ENCODE peak calls at places on chromosome 14, in nine cellular contexts. R, N, P, S, T, V, I, G and B are unnamed samples.

GRCh38 chr14:23138173-23138535 is 19.1 kb upstream of the CEBPE start:
- DNase-seq in P (no peak), G (no peak), N (peak; percentile 48), T (no peak), R (no peak), I (no peak), V (no peak), S (no peak), B (no peak)

GRCh38 chr14:94897092-94897491 is 127.2 kb upstream of the GSC start:
- DNase-seq in S (no peak), P (no peak), G (peak; percentile 43), T (no peak), V (no peak), I (no peak), N (peak; percentile 70), R (no peak), B (no peak)

GRCh38 chr14:102516531-102517411 is 7.2 kb upstream of the ANKRD9 start:
- DNase-seq in G (peak; percentile 83), P (peak; percentile 84), V (peak; percentile 84), S (peak; percentile 90), R (peak; percentile 52), I (peak; percentile 66), N (peak; percentile 44), T (peak; percentile 82), B (peak; percentile 44)

GRCh38 chr14:55097894-55098560 is 31.0 kb upstream of the LGALS3 start:
- DNase-seq in S (no peak), P (no peak), G (no peak), N (no peak), T (no peak), R (no peak), V (no peak), I (peak; percentile 24), B (peak; percentile 59)

GRCh38 chr14:33493329-33493728 is 457.5 kb downstream of the EGLN3 start:
- DNase-seq in I (no peak), N (no peak), R (no peak), V (no peak), P (no peak), G (no peak), T (no peak), S (no peak), B (no peak)

GRCh38 chr14:94046696-94047250 is 20.6 kb downstream of the OTUB2 start:
- DNase-seq in I (no peak), G (no peak), R (no peak), N (no peak), V (no peak), P (no peak), S (no peak), T (no peak), B (no peak)

GRCh38 chr14:76271371-76271770 is 104.6 kb upstream of the ESRRB start:
- DNase-seq in N (no peak), I (no peak), R (no peak), V (no peak), S (no peak), P (no peak), T (no peak), G (no peak), B (no peak)

GRCh38 chr14:76929927-76930326 is 98.6 kb downstream of the IRF2BPL start:
- DNase-seq in R (peak; percentile 31), S (no peak), G (no peak), V (no peak), P (no peak), N (no peak), I (no peak), T (no peak), B (peak; percentile 39)

GRCh38 chr14:96578619-96579018 is 76.4 kb downstream of the PAPOLA start:
- DNase-seq in G (no peak), P (no peak), V (no peak), N (no peak), S (no peak), R (no peak), T (no peak), I (no peak), B (no peak)

GRCh38 chr14:72513346-72513745 is 380.6 kb downstream of the DPF3 start:
- DNase-seq in I (no peak), S (no peak), V (no peak), N (no peak), R (no peak), G (no peak), P (no peak), T (no peak), B (no peak)

GRCh38 chr14:94161979-94162378 is 12.1 kb upstream of the PPP4R4 start:
- DNase-seq in G (no peak), V (no peak), P (no peak), R (no peak), T (no peak), I (no peak), S (no peak), N (no peak), B (no peak)

GRCh38 chr14:31827325-31827724 is 249.8 kb upstream of the ARHGAP5 start:
- DNase-seq in T (no peak), R (no peak), I (no peak), P (no peak), V (no peak), S (no peak), N (no peak), G (no peak), B (no peak)

GRCh38 chr14:72081139-72081538 is 148.9 kb downstream of the RGS6 start:
- DNase-seq in V (no peak), T (no peak), I (no peak), N (no peak), P (no peak), S (no peak), G (no peak), R (no peak), B (no peak)

GRCh38 chr14:23182372-23183014 is 967 bp downstream of the SLC7A8 start:
- DNase-seq in N (peak; percentile 26), V (no peak), R (no peak), I (no peak), P (peak; percentile 33), S (peak; percentile 80), G (peak; percentile 38), T (no peak), B (peak; percentile 11)

GRCh38 chr14:71780075-71780474 is 152.2 kb upstream of the RGS6 start:
- DNase-seq in G (no peak), I (no peak), V (no peak), T (no peak), P (peak; percentile 18), S (no peak), R (no peak), N (no peak), B (no peak)

GRCh38 chr14:99884834-99885648 is 91.8 kb downstream of the EML1 start:
- DNase-seq in G (no peak), S (no peak), V (peak; percentile 44), R (no peak), T (no peak), N (peak; percentile 57), P (peak; percentile 22), I (peak; percentile 38), B (no peak)

GRCh38 chr14:100140452-100141132 is 18.9 kb downstream of the DEGS2 start:
- DNase-seq in G (no peak), R (no peak), P (peak; percentile 65), T (no peak), S (no peak), V (no peak), N (no peak), I (no peak), B (no peak)

GRCh38 chr14:69666698-69667211 is 55.4 kb downstream of the SUSD6 start:
- DNase-seq in R (no peak), N (peak; percentile 9), V (no peak), T (no peak), G (no peak), S (no peak), I (no peak), P (no peak), B (no peak)

GRCh38 chr14:24897793-24898192 is 152.2 kb downstream of the STXBP6 start:
- DNase-seq in V (no peak), R (no peak), N (no peak), P (no peak), T (no peak), G (no peak), S (no peak), I (no peak), B (no peak)

GRCh38 chr14:50249118-50249775 is 17.9 kb upstream of the SOS2 start:
- DNase-seq in N (no peak), I (no peak), P (no peak), S (no peak), V (no peak), T (no peak), R (no peak), G (no peak), B (no peak)